ENCODE peak calls at places on chromosome X, in ten cellular contexts. P is hepatocyte, R is pancreas, L is endodermal cell, V is fibroblast of mammary gland, M is tibial artery, U is HL-60, H is lower leg skin, Q is lower lobe of right lung, E is Peyer's patch. F is an unnamed sample.

GRCh38 chrX:103215037-103215767 is at the start of gene BEX4:
- DNase-seq in P (peak; percentile 92), R (peak; percentile 76), L (peak; percentile 97), V (peak; percentile 63), M (peak; percentile 86), U (peak; percentile 50), H (peak; percentile 75), Q (peak; percentile 88), E (peak; percentile 82), F (peak; percentile 52)

GRCh38 chrX:139930923-139931645 is 1.8 kb downstream of the ATP11C start:
- DNase-seq in P (peak; percentile 26), R (no peak), L (peak; percentile 62), V (no peak), M (no peak), U (peak; percentile 8), H (no peak), Q (peak; percentile 37), E (peak; percentile 19), F (no peak)

GRCh38 chrX:1686642-1687041 is 71.8 kb downstream of the ASMT start:
- DNase-seq in P (no peak), R (no peak), L (no peak), V (no peak), M (no peak), U (no peak), H (no peak), Q (no peak), E (no peak), F (no peak)

GRCh38 chrX:107894038-107894437 is 68.4 kb downstream of the MID2 start:
- DNase-seq in P (peak; percentile 59), R (no peak), L (peak; percentile 59), V (peak; percentile 69), M (no peak), U (peak; percentile 41), H (peak; percentile 15), Q (no peak), E (no peak), F (no peak)

GRCh38 chrX:154488336-154489075 is 1.9 kb downstream of the SLC10A3 start:
- DNase-seq in P (no peak), R (no peak), L (no peak), V (no peak), M (no peak), U (no peak), H (no peak), Q (no peak), E (no peak), F (no peak)

GRCh38 chrX:25851141-25851540 is 287.0 kb upstream of the MAGEB18 start:
- DNase-seq in P (no peak), R (no peak), L (no peak), V (no peak), M (no peak), U (no peak), H (no peak), Q (no peak), E (no peak), F (no peak)

GRCh38 chrX:39762266-39762841 is 335.4 kb downstream of the BCOR start:
- DNase-seq in P (peak; percentile 49), R (no peak), L (no peak), V (peak; percentile 91), M (no peak), U (no peak), H (no peak), Q (no peak), E (no peak), F (no peak)

GRCh38 chrX:150460063-150460462 is 96.9 kb downstream of the MAMLD1 start:
- DNase-seq in P (no peak), R (no peak), L (no peak), V (no peak), M (no peak), U (no peak), H (no peak), Q (no peak), E (no peak), F (no peak)

GRCh38 chrX:131617182-131617581 is 73.3 kb downstream of the OR13H1 start:
- DNase-seq in P (no peak), R (no peak), L (no peak), V (peak; percentile 82), M (no peak), U (no peak), H (no peak), Q (no peak), E (no peak), F (no peak)

GRCh38 chrX:100417671-100418070 is 7.6 kb upstream of the PCDH19 start:
- DNase-seq in P (no peak), R (no peak), L (no peak), V (peak; percentile 45), M (no peak), U (no peak), H (no peak), Q (no peak), E (no peak), F (no peak)

GRCh38 chrX:110286126-110286525 is 31.8 kb downstream of the AMMECR1 start:
- DNase-seq in P (peak; percentile 26), R (no peak), L (no peak), V (peak; percentile 91), M (no peak), U (no peak), H (peak; percentile 14), Q (no peak), E (no peak), F (no peak)

GRCh38 chrX:13048265-13048664 is 3.8 kb upstream of the FAM9C start:
- DNase-seq in P (no peak), R (no peak), L (no peak), V (peak; percentile 87), M (no peak), U (no peak), H (no peak), Q (no peak), E (no peak), F (no peak)

GRCh38 chrX:38192007-38192625 is 28.6 kb downstream of the SRPX start:
- DNase-seq in P (no peak), R (no peak), L (peak; percentile 65), V (peak; percentile 29), M (no peak), U (peak; percentile 25), H (no peak), Q (no peak), E (no peak), F (no peak)
- TF ChIP-seq CTCF in P (peak; percentile 38), R (peak; percentile 8), L (peak; percentile 71), V (peak; percentile 38), M (no peak), U (peak; percentile 27), H (no peak), Q (peak; percentile 41), E (peak; percentile 42), F (no peak)

DNA sequence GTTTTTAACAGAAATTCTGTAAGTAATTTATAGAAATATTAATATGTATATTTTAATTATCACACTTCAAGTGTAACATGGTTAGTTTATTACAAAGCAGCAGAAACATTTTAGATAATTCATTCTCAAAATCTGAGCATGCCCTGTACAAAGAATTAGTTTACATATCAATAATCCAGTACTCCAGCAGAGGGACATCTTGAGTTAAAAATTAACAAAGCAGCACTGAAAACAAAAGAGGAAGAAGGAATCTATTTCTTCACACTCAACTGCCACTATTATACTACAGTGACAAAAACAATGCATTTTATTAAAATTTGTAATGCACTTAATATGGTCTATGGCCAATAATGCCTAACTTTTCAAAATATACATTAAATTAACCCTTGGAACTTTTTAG is 179.1 kb upstream of the KLHL4 start:
- DNase-seq in P (peak; percentile 34), R (no peak), L (no peak), V (peak; percentile 16), M (no peak), U (peak; percentile 9), H (no peak), Q (no peak), E (no peak), F (no peak)
- TF ChIP-seq CTCF in P (peak; percentile 56), R (peak; percentile 15), L (peak; percentile 78), V (peak; percentile 34), M (peak; percentile 42), U (no peak), H (no peak), Q (peak; percentile 13), E (no peak), F (no peak)

GRCh38 chrX:30870572-30870971 is 18.5 kb downstream of the TAB3 start:
- DNase-seq in P (no peak), R (no peak), L (no peak), V (no peak), M (no peak), U (no peak), H (no peak), Q (no peak), E (no peak), F (no peak)

GRCh38 chrX:30863969-30864368 is 25.1 kb downstream of the TAB3 start:
- DNase-seq in P (no peak), R (no peak), L (no peak), V (no peak), M (no peak), U (no peak), H (no peak), Q (no peak), E (no peak), F (no peak)

GRCh38 chrX:30864383-30864785 is 24.7 kb downstream of the TAB3 start:
- DNase-seq in P (no peak), R (no peak), L (no peak), V (peak; percentile 1), M (no peak), U (no peak), H (no peak), Q (no peak), E (no peak), F (no peak)

GRCh38 chrX:30865612-30866011 is 23.4 kb downstream of the TAB3 start:
- DNase-seq in P (no peak), R (no peak), L (no peak), V (no peak), M (no peak), U (no peak), H (no peak), Q (no peak), E (no peak), F (no peak)

DNA sequence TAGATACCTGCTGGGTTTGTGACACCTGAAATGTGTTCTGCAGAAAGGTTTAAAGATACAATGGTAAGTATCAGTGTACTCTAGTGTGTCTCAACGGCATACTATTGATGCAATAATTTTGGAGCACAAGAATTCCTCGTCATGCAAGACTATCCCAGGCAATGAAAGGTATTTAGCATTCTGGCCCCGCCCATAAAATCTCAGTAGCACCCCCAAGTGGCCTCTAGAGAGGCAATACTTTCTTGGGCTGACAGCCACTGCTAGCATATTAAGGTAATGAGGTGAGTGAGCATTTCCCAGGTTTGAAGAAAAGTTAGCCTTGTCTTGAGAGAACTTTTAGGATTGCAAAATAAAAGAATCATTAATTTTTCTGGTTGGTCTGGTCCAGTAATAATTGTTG is 24.0 kb downstream of the TAB3 start:
- DNase-seq in P (peak; percentile 11), R (no peak), L (peak; percentile 56), V (no peak), M (no peak), U (no peak), H (no peak), Q (no peak), E (no peak), F (no peak)
- TF ChIP-seq CTCF in P (peak; percentile 20), R (no peak), L (peak; percentile 71), V (peak; percentile 22), M (no peak), U (no peak), H (no peak), Q (peak; percentile 12), E (no peak), F (no peak)

GRCh38 chrX:120378570-120378969 is 16.7 kb downstream of the ATP1B4 start:
- DNase-seq in P (no peak), R (no peak), L (no peak), V (no peak), M (no peak), U (no peak), H (no peak), Q (no peak), E (no peak), F (no peak)

GRCh38 chrX:120377179-120377578 is 15.3 kb downstream of the ATP1B4 start:
- DNase-seq in P (no peak), R (no peak), L (no peak), V (no peak), M (no peak), U (no peak), H (no peak), Q (no peak), E (no peak), F (no peak)

GRCh38 chrX:120380699-120381098 is 18.8 kb downstream of the ATP1B4 start:
- DNase-seq in P (peak; percentile 17), R (no peak), L (peak; percentile 55), V (peak; percentile 9), M (no peak), U (peak; percentile 26), H (no peak), Q (no peak), E (peak; percentile 30), F (no peak)
- TF ChIP-seq CTCF in P (peak; percentile 14), R (no peak), L (peak; percentile 61), V (peak; percentile 28), M (no peak), U (no peak), H (no peak), Q (no peak), E (peak; percentile 48), F (no peak)